ENCODE peak calls at places on chromosomes 5 and 9, in six cellular contexts. R is NCI-H2029 treated with DMSO at 0.1 percent for 48 hours; I is K562; F is stimulated activated CD4-positive, alpha-beta T cell treated with anti-CD3 and anti-CD28 coated beads, Interleukin-15, amount 100 ng/mL, for 1 hour; M is left ventricle myocardium superior; X is stimulated activated CD8-positive, alpha-beta memory T cell treated with anti-CD3 and anti-CD28 coated beads, Interleukin-4, amount 100 ng/mL, for 48 hours. L is an unnamed sample.

GRCh38 chr9:20014168-20014567 is 225.3 kb upstream of the SLC24A2 start:
- DNase-seq in R (no peak), I (no peak), F (no peak), M (no peak), X (no peak), L (no peak)

GRCh38 chr9:134951994-134952393 is 34.3 kb upstream of the FCN1 start:
- DNase-seq in R (no peak), I (no peak), F (no peak), M (no peak), X (no peak), L (no peak)

GRCh38 chr5:55994502-55994997 is at the start of gene IL6ST:
- DNase-seq in R (no peak), I (no peak), F (no peak), M (no peak), X (no peak), L (peak)

GRCh38 chr9:105515811-105516413 is 42.0 kb upstream of the FKTN start:
- DNase-seq in R (no peak), I (no peak), F (no peak), M (no peak), X (no peak), L (no peak)

GRCh38 chr5:139383275-139383992 is at the start of gene SLC23A1:
- DNase-seq in R (no peak), I (no peak), F (no peak), M (no peak), X (no peak), L (no peak)

GRCh38 chr5:159504106-159504856 is 174.0 kb upstream of the IL12B start:
- DNase-seq in R (no peak), I (no peak), F (no peak), M (no peak), X (no peak), L (no peak)

GRCh38 chr5:11143456-11144267 is 382.6 kb upstream of the DAP start:
- DNase-seq in R (no peak), I (no peak), F (no peak), M (no peak), X (peak), L (no peak)

GRCh38 chr5:142100307-142100706 is 8.3 kb upstream of the NDFIP1 start:
- DNase-seq in R (no peak), I (no peak), F (no peak), M (no peak), X (no peak), L (no peak)

GRCh38 chr5:73921746-73922145 is 295.8 kb downstream of the ARHGEF28 start:
- DNase-seq in R (no peak), I (no peak), F (no peak), M (no peak), X (no peak), L (no peak)

GRCh38 chr5:64096771-64097170 is 68.9 kb upstream of the RNF180 start:
- DNase-seq in R (no peak), I (no peak), F (no peak), M (no peak), X (no peak), L (no peak)

GRCh38 chr9:134597041-134597913 is 44.3 kb upstream of the COL5A1 start:
- DNase-seq in R (no peak), I (no peak), F (no peak), M (no peak), X (peak), L (peak)

GRCh38 chr9:106025449-106025848 is 331.1 kb downstream of the TMEM38B start:
- DNase-seq in R (no peak), I (no peak), F (no peak), M (peak), X (no peak), L (no peak)

GRCh38 chr5:172645271-172645670 is 4.2 kb downstream of the NEURL1B start:
- DNase-seq in R (no peak), I (no peak), F (no peak), M (no peak), X (no peak), L (no peak)

GRCh38 chr9:20684865-20685696 is 1.0 kb downstream of the FOCAD start:
- DNase-seq in R (no peak), I (no peak), F (no peak), M (no peak), X (no peak), L (no peak)

GRCh38 chr5:75050415-75050814 is 1.9 kb downstream of the GCNT4 start:
- DNase-seq in R (no peak), I (peak), F (no peak), M (no peak), X (peak), L (no peak)

GRCh38 chr9:108467653-108468324 is 388.0 kb downstream of the ACTL7B start:
- DNase-seq in R (no peak), I (no peak), F (no peak), M (no peak), X (no peak), L (no peak)

GRCh38 chr5:170267431-170268152 is 30.0 kb downstream of the LCP2 start:
- DNase-seq in R (peak), I (peak), F (peak), M (peak), X (peak), L (peak)

GRCh38 chr9:115202960-115203751 is 85.2 kb upstream of the TNC start:
- DNase-seq in R (no peak), I (no peak), F (no peak), M (peak), X (no peak), L (no peak)

GRCh38 chr5:53194086-53194485 is 84.5 kb upstream of the MOCS2 start:
- DNase-seq in R (no peak), I (no peak), F (no peak), M (no peak), X (no peak), L (no peak)

GRCh38 chr9:4262735-4263141 is 37.1 kb downstream of the GLIS3 start:
- DNase-seq in R (no peak), I (no peak), F (no peak), M (no peak), X (no peak), L (no peak)

GRCh38 chr5:78647838-78648358 is 674 bp downstream of the LHFPL2 start:
- DNase-seq in R (no peak), I (no peak), F (no peak), M (peak), X (no peak), L (peak)

GRCh38 chr9:34578241-34579096 is 11.1 kb downstream of the CNTFR start:
- DNase-seq in R (no peak), I (no peak), F (no peak), M (peak), X (no peak), L (peak)

GRCh38 chr5:174733091-174733690 is 8.8 kb downstream of the MSX2 start:
- DNase-seq in R (no peak), I (no peak), F (no peak), M (no peak), X (no peak), L (no peak)

GRCh38 chr5:74685979-74686631 is 1.1 kb downstream of the HEXB start:
- DNase-seq in R (no peak), I (peak), F (no peak), M (no peak), X (peak), L (no peak)

GRCh38 chr9:78031271-78031825 is at the start of gene GNAQ:
- DNase-seq in R (no peak), I (peak), F (peak), M (no peak), X (peak), L (no peak)

GRCh38 chr9:68883224-68883623 is 130.7 kb downstream of the PRKACG start:
- DNase-seq in R (no peak), I (no peak), F (no peak), M (no peak), X (no peak), L (no peak)

GRCh38 chr5:10654566-10654965 is 90.7 kb downstream of the ANKRD33B start:
- DNase-seq in R (no peak), I (no peak), F (no peak), M (no peak), X (no peak), L (no peak)

GRCh38 chr9:131439224-131439623 is 45.3 kb downstream of the PRRC2B start:
- DNase-seq in R (no peak), I (no peak), F (no peak), M (no peak), X (no peak), L (no peak)

GRCh38 chr5:76813982-76814562 is 4.8 kb upstream of the F2RL1 start:
- DNase-seq in R (no peak), I (no peak), F (no peak), M (no peak), X (no peak), L (no peak)

GRCh38 chr9:94164756-94165549 is 80.7 kb downstream of the PTPDC1 start:
- DNase-seq in R (no peak), I (no peak), F (no peak), M (no peak), X (peak), L (no peak)

GRCh38 chr5:37112383-37112991 is 136.7 kb downstream of the CPLANE1 start:
- DNase-seq in R (no peak), I (no peak), F (no peak), M (no peak), X (no peak), L (no peak)

GRCh38 chr5:168219515-168220410 is 71.7 kb upstream of the WWC1 start:
- DNase-seq in R (peak), I (peak), F (no peak), M (no peak), X (peak), L (no peak)

GRCh38 chr5:150057996-150058395 is 28.4 kb downstream of the CSF1R start:
- DNase-seq in R (no peak), I (no peak), F (no peak), M (no peak), X (no peak), L (no peak)

GRCh38 chr5:114174837-114175236 is 187.0 kb upstream of the KCNN2 start:
- DNase-seq in R (no peak), I (no peak), F (no peak), M (no peak), X (no peak), L (no peak)

GRCh38 chr5:173839117-173839713 is 48.9 kb upstream of the CPEB4 start:
- DNase-seq in R (no peak), I (peak), F (no peak), M (no peak), X (no peak), L (no peak)